ENCODE peak calls at places on chromosomes 7 and 10, in five cellular contexts. G, A, W, Z and P are unnamed samples.

GRCh38 chr7:389911-390601 is 100.1 kb downstream of the FOXL3 start:
- DNase-seq in G (no peak), A (no peak), W (no peak), Z (no peak), P (no peak)

GRCh38 chr7:157985636-157986035 is 602.0 kb downstream of the PTPRN2 start:
- DNase-seq in G (no peak), A (no peak), W (no peak), Z (no peak), P (no peak)

GRCh38 chr7:155998328-155998691 is 186.0 kb upstream of the SHH start:
- DNase-seq in G (no peak), A (no peak), W (peak), Z (no peak), P (no peak)

GRCh38 chr7:106767073-106767472 is 98.0 kb upstream of the PIK3CG start:
- DNase-seq in G (no peak), A (no peak), W (no peak), Z (peak), P (no peak)

GRCh38 chr7:100632951-100633717 is 8.2 kb downstream of the TFR2 start:
- DNase-seq in G (no peak), A (peak), W (no peak), Z (peak), P (no peak)

GRCh38 chr7:142009142-142009541 is 13.5 kb downstream of the MGAM start:
- DNase-seq in G (no peak), A (no peak), W (no peak), Z (no peak), P (no peak)

GRCh38 chr10:51311232-51311631 is 236.9 kb downstream of the PRKG1 start:
- DNase-seq in G (no peak), A (no peak), W (no peak), Z (no peak), P (no peak)

GRCh38 chr7:131546583-131547111 is 9.8 kb downstream of the PODXL start:
- DNase-seq in G (no peak), A (peak), W (no peak), Z (peak), P (no peak)

GRCh38 chr10:104559935-104560334 is 81.2 kb upstream of the SORCS3 start:
- DNase-seq in G (peak), A (no peak), W (no peak), Z (no peak), P (no peak)

GRCh38 chr7:865921-866320 is 10.4 kb upstream of the GET4 start:
- DNase-seq in G (no peak), A (no peak), W (no peak), Z (no peak), P (no peak)

GRCh38 chr10:102017295-102017694 is 38.7 kb downstream of the ARMH3 start:
- DNase-seq in G (no peak), A (no peak), W (no peak), Z (no peak), P (no peak)

GRCh38 chr10:116849271-116850057 is at the start of gene ENO4:
- DNase-seq in G (peak), A (peak), W (peak), Z (no peak), P (no peak)

GRCh38 chr7:79176859-79177477 is 276.5 kb downstream of the MAGI2 start:
- DNase-seq in G (no peak), A (peak), W (no peak), Z (peak), P (no peak)

GRCh38 chr10:58625070-58625469 is 112.4 kb downstream of the BICC1 start:
- DNase-seq in G (no peak), A (no peak), W (no peak), Z (no peak), P (no peak)

GRCh38 chr7:155764432-155764798 is 47.8 kb downstream of the SHH start:
- DNase-seq in G (no peak), A (no peak), W (no peak), Z (no peak), P (no peak)

GRCh38 chr7:85186521-85187241 is at the start of gene SEMA3D:
- DNase-seq in G (peak), A (peak), W (peak), Z (peak), P (no peak)

GRCh38 chr10:119538632-119539358 is 3.7 kb downstream of the RGS10 start:
- DNase-seq in G (no peak), A (no peak), W (no peak), Z (no peak), P (no peak)
- TF ChIP-seq CTCF in G (no peak), A (peak), W (no peak), Z (no peak), P (no peak)

GRCh38 chr10:89466599-89467035 is 52.2 kb downstream of the IFIT5 start:
- DNase-seq in G (no peak), A (peak), W (no peak), Z (peak), P (no peak)
- TF ChIP-seq CTCF in G (no peak), A (peak), W (peak), Z (peak), P (peak)

DNA sequence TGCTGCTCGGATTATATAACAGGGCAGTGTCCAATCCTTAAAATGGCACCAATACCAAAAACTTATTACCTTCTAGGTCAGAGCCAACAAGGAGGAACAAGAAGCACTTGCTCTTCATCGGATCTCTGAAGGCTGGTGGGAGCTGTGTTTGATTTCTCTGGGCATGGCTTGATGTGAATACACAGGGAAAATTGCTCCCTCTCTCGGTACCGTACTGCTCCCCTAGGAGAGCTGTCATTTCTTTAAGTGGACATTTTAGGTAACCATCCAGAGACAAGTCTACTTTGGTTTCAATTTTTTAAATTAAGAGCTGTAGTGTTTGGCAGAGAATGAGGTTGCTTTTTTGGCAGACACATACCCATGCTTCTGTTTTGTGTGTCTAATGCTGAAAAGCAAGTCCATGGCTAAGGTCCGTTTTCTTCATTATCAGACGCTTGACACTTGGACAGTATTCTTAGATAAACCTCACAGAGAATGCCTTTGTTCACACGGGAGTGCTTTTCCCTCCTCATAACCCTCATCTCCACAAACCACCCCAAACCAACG is 61.2 kb upstream of the TRIL start:
- DNase-seq in G (no peak), A (no peak), W (no peak), Z (no peak), P (no peak)
- TF ChIP-seq CTCF in G (no peak), A (no peak), W (no peak), Z (no peak), P (no peak)

DNA sequence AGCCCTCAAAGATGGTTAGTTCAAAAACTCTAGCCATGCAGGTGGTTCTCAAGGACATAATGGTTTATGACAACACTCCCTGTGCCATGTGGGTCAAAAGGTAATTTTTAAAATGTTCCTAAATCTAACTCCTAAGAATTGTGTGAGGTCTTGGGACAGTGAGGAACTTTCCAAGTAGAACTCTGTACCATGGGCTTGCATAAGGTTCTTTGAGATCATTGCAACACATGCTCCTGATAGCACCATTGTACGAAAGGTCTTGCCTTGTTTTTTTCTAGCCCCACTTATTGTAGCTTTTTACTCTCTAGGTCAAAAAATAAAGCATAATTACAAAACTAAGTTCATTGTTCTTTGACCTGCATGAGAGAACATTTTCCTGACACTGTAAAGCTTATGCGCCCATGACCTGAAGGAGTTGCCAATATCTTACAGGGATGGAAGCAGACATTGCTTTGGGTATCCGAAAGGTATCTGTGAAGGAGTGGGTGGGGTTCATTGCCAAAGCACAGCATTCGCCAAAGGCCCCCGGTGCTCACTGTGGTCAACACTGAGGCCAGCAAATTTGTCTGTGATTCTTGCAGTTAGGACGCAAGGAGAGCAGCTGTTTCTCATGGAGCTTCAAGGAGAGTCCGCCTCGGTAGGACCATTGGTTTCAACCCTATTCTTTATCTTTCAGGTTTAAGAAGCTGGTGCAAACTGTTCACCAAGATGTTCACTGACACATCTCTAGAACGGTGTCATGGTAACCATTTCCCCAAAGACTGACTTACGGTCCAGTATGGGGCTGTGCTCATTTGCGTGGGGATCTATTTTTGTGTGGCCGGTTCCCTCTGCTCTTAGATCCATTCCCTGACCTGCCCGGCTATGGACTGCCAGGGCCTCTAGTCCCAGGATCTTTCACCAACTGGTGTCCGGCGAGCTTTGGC is 7.6 kb upstream of the PRKAG2 start:
- DNase-seq in G (no peak), A (no peak), W (no peak), Z (no peak), P (no peak)
- TF ChIP-seq CTCF in G (no peak), A (no peak), W (no peak), Z (no peak), P (no peak)

DNA sequence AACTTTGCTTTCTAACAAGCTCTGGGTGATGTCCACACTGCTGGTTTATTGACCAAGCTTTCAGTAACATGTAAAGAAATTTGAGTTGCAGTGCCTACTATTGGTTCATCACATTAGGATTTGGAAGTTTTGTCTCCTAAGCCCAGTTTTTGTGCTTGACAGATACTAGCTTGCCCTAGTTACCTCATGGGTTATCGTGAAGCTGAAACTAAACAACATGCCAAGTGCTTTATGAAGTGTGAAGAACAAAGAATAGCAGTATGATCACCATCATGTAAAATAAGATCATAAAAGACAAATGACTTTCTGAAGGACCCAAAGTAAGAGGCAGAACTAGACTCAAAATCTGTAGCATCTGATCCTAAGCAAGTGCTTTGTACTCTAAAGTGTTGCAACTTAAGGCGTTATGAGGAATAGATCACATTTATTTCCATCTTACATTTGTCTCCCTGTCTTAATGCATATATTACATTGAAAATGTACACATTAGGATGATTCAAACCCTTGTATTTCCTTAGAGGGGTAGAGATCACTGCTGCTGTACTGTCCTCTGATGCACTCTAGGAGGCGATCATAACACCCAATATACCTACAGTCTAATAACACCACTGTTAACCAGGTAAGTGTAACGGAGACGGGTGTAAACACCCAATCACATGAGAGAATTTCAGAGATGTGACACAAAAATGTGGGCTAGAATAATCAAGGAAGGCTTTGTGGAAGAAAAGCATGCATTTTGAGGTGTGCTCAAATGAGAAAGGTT is 71.3 kb downstream of the NRCAM start:
- DNase-seq in G (no peak), A (no peak), W (no peak), Z (no peak), P (no peak)
- TF ChIP-seq CTCF in G (no peak), A (peak), W (no peak), Z (peak), P (no peak)

GRCh38 chr10:18235477-18235876 is 95.3 kb downstream of the CACNB2 start:
- DNase-seq in G (peak), A (no peak), W (no peak), Z (no peak), P (no peak)

GRCh38 chr10:18233775-18234174 is 93.6 kb downstream of the CACNB2 start:
- DNase-seq in G (peak), A (peak), W (no peak), Z (no peak), P (no peak)

GRCh38 chr10:18240185-18240882 is 100.1 kb downstream of the CACNB2 start:
- DNase-seq in G (peak), A (no peak), W (no peak), Z (no peak), P (no peak)

DNA sequence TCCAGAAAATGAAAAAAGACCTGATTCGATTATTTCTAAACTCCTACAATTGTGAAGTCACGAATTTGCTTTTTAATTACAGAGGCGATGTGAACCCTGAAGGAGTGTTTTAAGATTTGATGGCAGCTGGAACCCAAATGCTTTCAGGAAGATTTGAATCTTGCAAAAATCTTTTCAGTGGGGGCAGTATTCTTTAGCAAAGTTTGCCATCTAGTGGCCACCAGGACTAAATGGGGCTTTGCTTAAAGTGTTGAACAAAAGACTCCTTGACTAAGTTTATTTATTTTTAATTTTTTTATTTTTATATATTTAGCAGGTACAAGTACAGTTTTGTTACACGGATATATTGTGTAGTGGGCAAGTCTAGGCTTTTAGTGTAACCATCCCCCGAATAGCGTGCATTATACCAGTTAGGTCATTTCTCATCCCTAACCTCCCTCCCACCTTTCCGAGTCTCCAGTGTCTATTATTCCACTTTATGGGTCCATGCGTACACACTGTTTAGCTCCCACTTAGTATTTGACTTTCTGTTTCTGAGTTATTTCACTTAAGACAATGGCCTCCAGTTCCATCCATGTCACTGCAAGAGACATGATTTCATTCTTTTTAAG is 98.8 kb downstream of the CACNB2 start:
- DNase-seq in G (peak), A (peak), W (no peak), Z (no peak), P (no peak)
- TF ChIP-seq CTCF in G (peak), A (peak), W (peak), Z (no peak), P (peak)

GRCh38 chr7:151795168-151795754 is 81.7 kb downstream of the PRKAG2 start:
- DNase-seq in G (no peak), A (no peak), W (no peak), Z (no peak), P (no peak)
- TF ChIP-seq CTCF in G (no peak), A (no peak), W (no peak), Z (no peak), P (no peak)

DNA sequence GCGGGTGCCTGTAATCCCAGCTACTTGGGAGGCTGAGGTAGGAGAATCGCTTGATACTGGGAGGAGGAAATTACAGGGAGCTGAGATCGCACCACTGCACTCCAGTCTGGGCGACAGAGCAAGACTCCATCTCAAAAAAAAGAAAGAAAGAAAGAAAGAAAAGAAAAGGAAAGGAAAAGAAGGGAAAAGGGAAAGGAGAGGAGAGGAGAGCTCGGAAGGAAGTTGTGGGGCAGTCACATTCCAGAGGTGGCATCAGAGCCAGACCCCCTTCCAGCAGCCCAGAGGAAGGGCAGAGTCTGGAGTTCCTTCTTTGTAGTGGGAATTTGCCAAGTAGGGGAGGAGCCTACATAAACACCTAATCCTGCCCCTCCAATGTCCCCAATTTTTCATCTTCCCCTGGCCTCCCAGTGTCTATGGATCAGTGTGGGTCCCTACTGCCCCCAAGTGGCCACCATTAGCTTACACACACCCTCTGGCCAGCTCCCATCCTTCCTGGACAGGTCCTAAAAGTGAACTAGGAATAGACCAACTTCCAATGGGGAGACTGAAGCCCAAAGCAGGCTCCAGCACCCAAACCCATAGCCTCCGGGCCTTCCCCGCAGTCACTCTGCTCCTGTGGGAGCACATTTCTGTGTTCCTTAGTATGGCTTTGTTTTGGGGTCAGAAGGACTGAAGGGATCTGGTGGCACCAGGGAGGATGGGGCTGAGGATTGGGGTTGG is 39.6 kb upstream of the HSPB1 start:
- DNase-seq in G (no peak), A (peak), W (no peak), Z (peak), P (no peak)
- TF ChIP-seq CTCF in G (peak), A (peak), W (peak), Z (peak), P (peak)

DNA sequence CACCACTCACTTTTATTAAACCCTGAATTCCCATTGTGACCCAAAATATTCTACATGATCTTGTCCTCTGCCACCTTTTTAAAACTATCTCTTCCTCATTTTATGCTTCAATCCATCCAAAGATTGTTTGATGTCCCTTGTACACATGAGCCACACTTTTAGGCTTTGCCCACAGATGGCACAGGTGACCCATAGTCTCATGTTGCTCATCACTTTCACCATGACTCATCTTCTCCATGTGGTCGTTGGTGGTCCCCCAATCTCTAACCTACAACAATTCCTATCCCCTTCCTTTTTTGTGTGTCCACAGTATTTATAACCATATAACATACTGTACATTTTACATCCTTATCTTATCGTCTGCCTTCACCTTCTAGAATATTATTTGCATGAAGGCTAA is 271.5 kb upstream of the ZWINT start:
- DNase-seq in G (no peak), A (no peak), W (no peak), Z (no peak), P (no peak)
- TF ChIP-seq CTCF in G (no peak), A (no peak), W (no peak), Z (no peak), P (no peak)

GRCh38 chr7:26291251-26291650 is 411 bp upstream of the SNX10 start:
- DNase-seq in G (no peak), A (no peak), W (no peak), Z (no peak), P (no peak)

GRCh38 chr7:26292768-26293560 is 1.3 kb downstream of the SNX10 start:
- DNase-seq in G (no peak), A (peak), W (no peak), Z (no peak), P (no peak)

GRCh38 chr7:26293569-26294308 is 2.1 kb downstream of the SNX10 start:
- DNase-seq in G (no peak), A (no peak), W (no peak), Z (peak), P (no peak)

GRCh38 chr7:26295015-26295414 is 3.4 kb downstream of the SNX10 start:
- DNase-seq in G (no peak), A (no peak), W (no peak), Z (no peak), P (no peak)

GRCh38 chr7:26291699-26292538 is at the start of gene SNX10:
- DNase-seq in G (no peak), A (peak), W (no peak), Z (peak), P (no peak)
- TF ChIP-seq CTCF in G (no peak), A (peak), W (no peak), Z (no peak), P (no peak)